ENCODE peak calls at places on chromosomes 1 and 21, in four cellular contexts. R, I, E and A are unnamed samples.

GRCh38 chr1:63969461-63969893 is 195.7 kb downstream of the ROR1 start:
- DNase-seq in R (no peak), I (no peak), E (no peak), A (no peak)

GRCh38 chr1:156591181-156591431 is 470 bp upstream of the NAXE start:
- DNase-seq in R (no peak), I (no peak), E (no peak), A (no peak)

GRCh38 chr1:44707959-44708831 is 22.8 kb downstream of the RNU5D-1 start:
- DNase-seq in R (no peak), I (peak), E (no peak), A (peak)

GRCh38 chr1:165397945-165398344 is 41.4 kb upstream of the LMX1A start:
- DNase-seq in R (no peak), I (no peak), E (no peak), A (no peak)

GRCh38 chr1:29962831-29963247 is 726.5 kb downstream of the PTPRU start:
- DNase-seq in R (no peak), I (no peak), E (no peak), A (peak)

GRCh38 chr1:94032637-94033036 is 88.3 kb downstream of the ABCA4 start:
- DNase-seq in R (no peak), I (no peak), E (no peak), A (no peak)

GRCh38 chr1:103112535-103112934 is 4.2 kb upstream of the COL11A1 start:
- DNase-seq in R (no peak), I (no peak), E (no peak), A (no peak)

GRCh38 chr21:32360401-32360981 is 32.3 kb downstream of the URB1 start:
- DNase-seq in R (no peak), I (no peak), E (no peak), A (no peak)

GRCh38 chr1:237677979-237678378 is 212.7 kb downstream of the ZP4 start:
- DNase-seq in R (no peak), I (no peak), E (no peak), A (no peak)

GRCh38 chr1:85612704-85613361 is 32.3 kb downstream of the CCN1 start:
- DNase-seq in R (peak), I (peak), E (no peak), A (peak)

GRCh38 chr1:220775238-220775853 is 11.4 kb upstream of the MTARC1 start:
- DNase-seq in R (peak), I (no peak), E (no peak), A (peak)

GRCh38 chr1:1281533-1282321 is 1.5 kb downstream of the SCNN1D start:
- DNase-seq in R (no peak), I (no peak), E (no peak), A (no peak)

GRCh38 chr1:177351361-177352108 is 180.8 kb downstream of the BRINP2 start:
- DNase-seq in R (no peak), I (peak), E (no peak), A (no peak)

GRCh38 chr1:6948861-6949260 is 163.6 kb downstream of the CAMTA1 start:
- DNase-seq in R (no peak), I (no peak), E (no peak), A (no peak)

GRCh38 chr1:156804572-156805243 is 11.9 kb downstream of the SH2D2A start:
- DNase-seq in R (no peak), I (peak), E (no peak), A (no peak)

GRCh38 chr1:168821434-168821833 is 92.4 kb upstream of the DPT start:
- DNase-seq in R (no peak), I (no peak), E (no peak), A (no peak)

GRCh38 chr1:84688461-84689061 is 1.7 kb downstream of the SSX2IP start:
- DNase-seq in R (no peak), I (peak), E (no peak), A (peak)

GRCh38 chr1:220371324-220371723 is 99.1 kb upstream of the RAB3GAP2 start:
- DNase-seq in R (no peak), I (no peak), E (no peak), A (no peak)

GRCh38 chr1:143727263-143727662 is 244.5 kb downstream of the FAM72C start:
- DNase-seq in R (no peak), I (no peak), E (no peak), A (no peak)

GRCh38 chr1:67748630-67749029 is 63.6 kb downstream of the GADD45A start:
- DNase-seq in R (no peak), I (no peak), E (peak), A (no peak)

GRCh38 chr1:156681196-156681595 is 4.0 kb upstream of the NES start:
- DNase-seq in R (no peak), I (no peak), E (no peak), A (no peak)

GRCh38 chr1:26349196-26349885 is 4.6 kb downstream of the CRYBG2 start:
- DNase-seq in R (no peak), I (no peak), E (no peak), A (no peak)

GRCh38 chr1:212167098-212167497 is 118.1 kb upstream of the PPP2R5A start:
- DNase-seq in R (no peak), I (no peak), E (no peak), A (no peak)

GRCh38 chr1:206729050-206729449 is 41.5 kb upstream of the IL19 start:
- DNase-seq in R (no peak), I (no peak), E (no peak), A (no peak)

GRCh38 chr1:150210741-150211140 is 25.2 kb downstream of the ANP32E start:
- DNase-seq in R (no peak), I (no peak), E (no peak), A (no peak)

GRCh38 chr1:186985889-186986491 is 157.2 kb downstream of the PLA2G4A start:
- DNase-seq in R (peak), I (peak), E (no peak), A (peak)

GRCh38 chr1:50289495-50289894 is 133.7 kb downstream of the DMRTA2 start:
- DNase-seq in R (no peak), I (no peak), E (no peak), A (no peak)

GRCh38 chr21:27062441-27062840 is 95.6 kb upstream of the ADAMTS5 start:
- DNase-seq in R (no peak), I (no peak), E (no peak), A (no peak)

GRCh38 chr21:27058673-27059365 is 91.9 kb upstream of the ADAMTS5 start:
- DNase-seq in R (no peak), I (no peak), E (no peak), A (no peak)

GRCh38 chr21:27060190-27060589 is 93.3 kb upstream of the ADAMTS5 start:
- DNase-seq in R (no peak), I (no peak), E (no peak), A (no peak)

GRCh38 chr21:27061783-27062182 is 94.9 kb upstream of the ADAMTS5 start:
- DNase-seq in R (no peak), I (no peak), E (no peak), A (no peak)

GRCh38 chr21:27057997-27058396 is 91.1 kb upstream of the ADAMTS5 start:
- DNase-seq in R (no peak), I (no peak), E (no peak), A (no peak)
- TF ChIP-seq SPI1 in R (no peak), I (no peak), E (no peak), A (no peak)

GRCh38 chr1:117572546-117572945 is 33.3 kb upstream of the TENT5C start:
- DNase-seq in R (no peak), I (peak), E (no peak), A (no peak)

GRCh38 chr1:117576236-117576635 is 29.6 kb upstream of the TENT5C start:
- DNase-seq in R (no peak), I (no peak), E (no peak), A (no peak)

GRCh38 chr1:117575586-117576225 is 30.1 kb upstream of the TENT5C start:
- DNase-seq in R (no peak), I (no peak), E (no peak), A (no peak)

GRCh38 chr1:117573386-117574040 is 32.3 kb upstream of the TENT5C start:
- DNase-seq in R (no peak), I (no peak), E (no peak), A (no peak)

DNA sequence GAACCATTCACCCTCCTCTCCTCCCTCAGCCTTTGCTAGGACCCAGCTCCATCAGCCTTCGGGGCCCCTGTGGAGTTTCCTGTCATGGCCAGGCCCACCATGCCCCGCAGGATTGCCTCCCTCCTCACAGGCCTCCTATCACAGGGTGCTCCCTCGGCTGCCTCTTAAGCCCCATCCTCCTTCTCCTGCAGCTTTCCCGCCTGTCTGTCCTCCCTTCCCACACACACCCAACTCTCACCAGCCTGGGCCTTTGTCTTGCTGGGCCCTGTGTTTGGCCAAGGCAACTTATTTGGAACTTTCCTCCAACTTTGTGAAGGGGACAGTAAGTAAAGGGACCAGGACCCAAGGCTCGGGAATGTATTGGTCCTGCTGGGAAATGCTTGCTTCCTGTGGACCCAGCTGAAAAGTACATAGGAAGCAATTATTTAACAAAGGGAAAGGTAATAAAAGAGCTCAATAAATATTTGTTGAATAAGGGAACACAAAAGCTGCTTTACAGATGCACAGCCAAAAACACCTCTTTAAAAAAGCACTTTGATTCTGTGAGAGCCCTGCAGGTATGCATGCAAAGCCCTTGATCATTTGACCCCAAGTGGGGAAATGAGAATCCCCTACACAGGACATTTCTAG is 31.5 kb upstream of the TENT5C start:
- DNase-seq in R (no peak), I (no peak), E (no peak), A (no peak)
- TF ChIP-seq SPI1 in R (no peak), I (no peak), E (no peak), A (no peak)

DNA sequence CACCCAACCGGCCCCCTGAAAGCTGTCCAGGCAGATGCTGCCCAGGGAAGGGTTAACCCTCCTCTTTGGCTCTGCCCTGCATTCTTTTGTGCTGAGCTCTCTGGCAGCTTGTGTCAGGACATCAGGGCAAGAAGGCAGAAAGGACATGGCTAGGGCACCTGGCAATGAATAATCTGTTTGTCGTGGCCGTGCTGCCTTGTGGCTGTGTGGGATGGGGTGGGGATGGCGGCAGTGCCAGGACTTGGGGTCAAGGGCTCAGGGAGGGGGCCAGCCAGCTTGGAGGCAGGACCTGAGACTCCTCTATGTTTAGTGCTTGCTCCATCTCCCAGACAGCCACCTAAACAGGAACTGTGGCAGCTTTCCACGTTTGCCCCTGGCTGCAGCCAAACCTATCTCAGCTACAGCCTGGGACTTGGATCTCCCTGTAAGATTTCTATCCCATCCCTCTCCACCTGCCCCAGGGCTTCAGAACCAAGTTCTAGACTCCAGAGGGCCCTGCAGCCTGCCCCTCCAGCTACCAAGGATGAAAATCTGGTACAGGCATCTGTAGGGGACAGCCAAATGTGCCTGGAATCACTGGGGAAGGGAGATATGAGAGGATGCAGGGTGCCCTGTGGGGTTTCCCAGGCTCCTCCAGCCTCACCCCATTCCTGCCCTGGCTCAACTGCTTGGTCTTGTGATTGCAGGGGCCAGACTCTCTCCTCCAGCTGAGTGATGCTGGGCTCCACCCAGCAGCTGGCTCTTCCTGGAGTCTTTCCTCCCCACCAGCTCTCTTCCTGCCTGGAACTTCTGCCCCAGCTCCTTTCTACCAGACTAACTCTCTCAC is 9.6 kb upstream of the GPR37L1 start:
- DNase-seq in R (no peak), I (no peak), E (no peak), A (no peak)
- TF ChIP-seq SPI1 in R (no peak), I (no peak), E (no peak), A (no peak)

GRCh38 chr1:16677552-16678423 is 11.0 kb upstream of the RNU1-3 start:
- DNase-seq in R (peak), I (peak), E (peak), A (peak)
- TF ChIP-seq SPI1 in R (no peak), I (no peak), E (no peak), A (no peak)